ENCODE peak calls at places on chromosomes 11 and 22, in seven cellular contexts. T is epithelial cell of proximal tubule, S is nucleus accumbens, N is NCI-H510A treated with DMSO at 0.1 percent for 48 hours, J is esophagus squamous epithelium, I is DND-41, V is iris pigment epithelial cell. A is an unnamed sample.

GRCh38 chr22:37208401-37209139 is 3.7 kb downstream of the SSTR3 start:
- DNase-seq in T (no peak), S (no peak), N (no peak), J (no peak), I (no peak), V (no peak), A (peak)

GRCh38 chr11:63613517-63614135 is 607 bp downstream of the PLAAT3 start:
- DNase-seq in T (no peak), S (peak), N (peak), J (no peak), I (no peak), V (no peak), A (no peak)

GRCh38 chr22:40250608-40251007 is 72.9 kb downstream of the TNRC6B start:
- DNase-seq in T (no peak), S (no peak), N (no peak), J (no peak), I (no peak), V (no peak), A (no peak)

GRCh38 chr11:65615950-65616574 is 486 bp downstream of the PCNX3 start:
- DNase-seq in T (no peak), S (no peak), N (no peak), J (no peak), I (peak), V (no peak), A (no peak)

GRCh38 chr11:64609436-64610047 is 18.5 kb downstream of the SLC22A12 start:
- DNase-seq in T (no peak), S (no peak), N (no peak), J (no peak), I (no peak), V (no peak), A (no peak)

GRCh38 chr22:29139965-29140782 is 65.5 kb upstream of the EMID1 start:
- DNase-seq in T (no peak), S (no peak), N (no peak), J (no peak), I (no peak), V (peak), A (no peak)

GRCh38 chr11:86145439-86146156 is 76.7 kb upstream of the PICALM start:
- DNase-seq in T (peak), S (no peak), N (no peak), J (no peak), I (no peak), V (no peak), A (no peak)

GRCh38 chr11:130211781-130212401 is 52.3 kb downstream of the ST14 start:
- DNase-seq in T (no peak), S (no peak), N (no peak), J (no peak), I (peak), V (no peak), A (peak)

GRCh38 chr22:40666151-40666848 is 13.0 kb upstream of the MCHR1 start:
- DNase-seq in T (no peak), S (peak), N (no peak), J (no peak), I (no peak), V (no peak), A (no peak)

GRCh38 chr11:12008790-12009616 is 577 bp upstream of the DKK3 start:
- DNase-seq in T (no peak), S (peak), N (peak), J (no peak), I (no peak), V (peak), A (no peak)

GRCh38 chr11:75760710-75761493 is 7.7 kb upstream of the DGAT2 start:
- DNase-seq in T (peak), S (no peak), N (no peak), J (no peak), I (no peak), V (peak), A (no peak)

GRCh38 chr11:1303196-1303821 is 6.1 kb downstream of the TOLLIP start:
- DNase-seq in T (no peak), S (peak), N (no peak), J (no peak), I (no peak), V (peak), A (peak)

GRCh38 chr11:131897976-131898375 is 527.6 kb downstream of the NTM start:
- DNase-seq in T (no peak), S (no peak), N (no peak), J (no peak), I (no peak), V (peak), A (no peak)

GRCh38 chr11:68036717-68037239 is 2.0 kb upstream of the TCIRG1 start:
- DNase-seq in T (no peak), S (no peak), N (no peak), J (no peak), I (no peak), V (no peak), A (no peak)

GRCh38 chr22:40182231-40182835 is 4.6 kb downstream of the TNRC6B start:
- DNase-seq in T (no peak), S (no peak), N (no peak), J (no peak), I (no peak), V (no peak), A (no peak)

GRCh38 chr11:100576044-100577021 is 110.8 kb upstream of the ARHGAP42 start:
- DNase-seq in T (no peak), S (no peak), N (peak), J (no peak), I (peak), V (peak), A (no peak)

GRCh38 chr22:41966607-41967240 is 2.5 kb upstream of the SEPTIN3 start:
- DNase-seq in T (peak), S (peak), N (peak), J (no peak), I (peak), V (peak), A (no peak)

GRCh38 chr11:12263141-12263693 is 114.2 kb upstream of the PARVA start:
- DNase-seq in T (no peak), S (no peak), N (no peak), J (no peak), I (no peak), V (no peak), A (no peak)

GRCh38 chr11:19769820-19770219 is 57.2 kb downstream of the NAV2 start:
- DNase-seq in T (no peak), S (no peak), N (no peak), J (no peak), I (no peak), V (peak), A (no peak)

GRCh38 chr11:110833033-110833484 is 120.8 kb upstream of the ARHGAP20 start:
- DNase-seq in T (no peak), S (no peak), N (no peak), J (no peak), I (no peak), V (peak), A (no peak)

GRCh38 chr11:1107316-1108245 is 32.9 kb downstream of the MUC2 start:
- DNase-seq in T (no peak), S (no peak), N (no peak), J (no peak), I (no peak), V (no peak), A (no peak)

GRCh38 chr11:124867700-124868099 is 2.5 kb downstream of the ROBO3 start:
- DNase-seq in T (no peak), S (no peak), N (no peak), J (no peak), I (no peak), V (peak), A (peak)

GRCh38 chr11:76670475-76671235 is at the start of gene LRRC32:
- DNase-seq in T (no peak), S (no peak), N (no peak), J (no peak), I (no peak), V (peak), A (no peak)